ENCODE peak calls at places on chromosomes 3 and 15, in seven cellular contexts. One of them, this sample, is unnamed.

GRCh38 chr3:68984011-68984410 is 29.5 kb downstream of the EOGT start:
- DNase-seq in neuronal stem cell: no peak
- DNase-seq in H1: no peak
- DNase-seq in H9: no peak
- DNase-seq in mesendoderm: no peak
- DNase-seq in mesenchymal stem cell: no peak
- DNase-seq in trophoblast cell: no peak
- DNase-seq in this sample: no peak

GRCh38 chr3:175392653-175393052 is 533.5 kb downstream of the NAALADL2 start:
- DNase-seq in H9: no peak
- DNase-seq in H1: no peak
- DNase-seq in neuronal stem cell: no peak
- DNase-seq in mesenchymal stem cell: peak; percentile 59
- DNase-seq in trophoblast cell: no peak
- DNase-seq in mesendoderm: no peak
- DNase-seq in this sample: peak; percentile 61

GRCh38 chr3:124826703-124827102 is 60.5 kb downstream of the ITGB5 start:
- DNase-seq in mesendoderm: peak; percentile 75
- DNase-seq in H9: peak; percentile 72
- DNase-seq in neuronal stem cell: no peak
- DNase-seq in mesenchymal stem cell: peak; percentile 92
- DNase-seq in trophoblast cell: no peak
- DNase-seq in H1: no peak
- DNase-seq in this sample: peak; percentile 93

GRCh38 chr3:11099306-11099705 is 55.0 kb upstream of the HRH1 start:
- DNase-seq in mesenchymal stem cell: no peak
- DNase-seq in neuronal stem cell: no peak
- DNase-seq in trophoblast cell: no peak
- DNase-seq in H1: no peak
- DNase-seq in mesendoderm: no peak
- DNase-seq in H9: no peak
- DNase-seq in this sample: no peak

GRCh38 chr3:51676102-51676640 is 5.1 kb downstream of the TEX264 start:
- DNase-seq in neuronal stem cell: no peak
- DNase-seq in mesenchymal stem cell: no peak
- DNase-seq in mesendoderm: no peak
- DNase-seq in trophoblast cell: no peak
- DNase-seq in H9: no peak
- DNase-seq in H1: no peak
- DNase-seq in this sample: no peak

GRCh38 chr15:45120081-45120972 is 6.2 kb downstream of the DUOXA2 start:
- DNase-seq in H1: no peak
- DNase-seq in trophoblast cell: no peak
- DNase-seq in mesenchymal stem cell: no peak
- DNase-seq in H9: no peak
- DNase-seq in mesendoderm: no peak
- DNase-seq in neuronal stem cell: no peak
- DNase-seq in this sample: no peak

GRCh38 chr15:55362641-55363040 is 43.6 kb downstream of the PIGB start:
- DNase-seq in H1: no peak
- DNase-seq in mesenchymal stem cell: no peak
- DNase-seq in neuronal stem cell: no peak
- DNase-seq in trophoblast cell: no peak
- DNase-seq in mesendoderm: no peak
- DNase-seq in H9: no peak
- DNase-seq in this sample: no peak

GRCh38 chr3:85821130-85821756 is 862.5 kb downstream of the CADM2 start:
- DNase-seq in trophoblast cell: peak; percentile 24
- DNase-seq in neuronal stem cell: peak; percentile 11
- DNase-seq in H9: peak; percentile 49
- DNase-seq in mesendoderm: peak; percentile 63
- DNase-seq in mesenchymal stem cell: no peak
- DNase-seq in H1: peak; percentile 52
- DNase-seq in this sample: no peak

GRCh38 chr15:43133429-43134156 is at the start of gene TMEM62:
- DNase-seq in mesendoderm: peak; percentile 71
- DNase-seq in H9: peak; percentile 81
- DNase-seq in trophoblast cell: peak; percentile 91
- DNase-seq in H1: peak; percentile 78
- DNase-seq in neuronal stem cell: peak; percentile 52
- DNase-seq in mesenchymal stem cell: peak; percentile 76
- DNase-seq in this sample: peak; percentile 44

GRCh38 chr3:45437388-45437787 is 49.0 kb downstream of the LARS2 start:
- DNase-seq in mesendoderm: no peak
- DNase-seq in H9: no peak
- DNase-seq in mesenchymal stem cell: peak; percentile 10
- DNase-seq in H1: no peak
- DNase-seq in neuronal stem cell: no peak
- DNase-seq in trophoblast cell: no peak
- DNase-seq in this sample: peak; percentile 11

DNA sequence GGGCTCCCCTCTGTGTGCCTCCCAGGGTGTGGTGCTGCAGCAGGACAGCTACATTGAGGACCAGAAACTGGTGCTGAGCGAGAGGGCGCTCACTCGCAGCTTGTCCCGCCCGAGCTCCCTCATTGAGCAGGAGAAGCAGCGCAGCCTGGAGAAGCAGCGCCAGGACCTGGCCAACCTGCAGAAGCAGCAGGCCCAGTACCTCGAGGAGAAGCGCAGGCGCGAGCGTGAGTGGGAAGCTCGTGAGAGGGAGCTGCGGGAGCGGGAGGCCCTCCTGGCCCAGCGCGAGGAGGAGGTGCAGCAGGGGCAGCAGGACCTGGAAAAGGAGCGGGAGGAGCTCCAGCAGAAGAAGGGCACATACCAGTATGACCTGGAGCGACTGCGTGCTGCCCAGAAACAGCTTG is 53.7 kb downstream of the KLHL25 start:
- DNase-seq in mesenchymal stem cell: no peak
- DNase-seq in H1: no peak
- DNase-seq in H9: peak; percentile 50
- DNase-seq in trophoblast cell: no peak
- DNase-seq in neuronal stem cell: no peak
- DNase-seq in mesendoderm: no peak
- DNase-seq in this sample: no peak
- H3K79me1 ChIP-seq in mesenchymal stem cell: peaks cover 32% of the 10 kb centered on the region
- H3K79me1 ChIP-seq in H1: no peaks in the 10 kb centered on the region
- H3K79me1 ChIP-seq in H9: no peaks in the 10 kb centered on the region
- H3K79me1 ChIP-seq in trophoblast cell: no peaks in the 10 kb centered on the region
- H3K79me1 ChIP-seq in neuronal stem cell: no peaks in the 10 kb centered on the region
- H3K79me1 ChIP-seq in mesendoderm: no peaks in the 10 kb centered on the region
- H3K79me1 ChIP-seq in this sample: no peaks in the 10 kb centered on the region

GRCh38 chr3:19945405-19946290 is 1.2 kb upstream of the RAB5A start:
- DNase-seq in H9: no peak
- DNase-seq in mesenchymal stem cell: no peak
- DNase-seq in H1: no peak
- DNase-seq in neuronal stem cell: no peak
- DNase-seq in mesendoderm: no peak
- DNase-seq in trophoblast cell: peak; percentile 62
- DNase-seq in this sample: no peak
- H3K79me1 ChIP-seq in H9: no peaks in the 10 kb centered on the region
- H3K79me1 ChIP-seq in mesenchymal stem cell: peaks cover 6% of the 10 kb centered on the region
- H3K79me1 ChIP-seq in H1: no peaks in the 10 kb centered on the region
- H3K79me1 ChIP-seq in neuronal stem cell: peaks cover 2% of the 10 kb centered on the region
- H3K79me1 ChIP-seq in mesendoderm: no peaks in the 10 kb centered on the region
- H3K79me1 ChIP-seq in trophoblast cell: peaks cover 13% of the 10 kb centered on the region
- H3K79me1 ChIP-seq in this sample: peaks cover 5% of the 10 kb centered on the region

GRCh38 chr15:62486041-62486440 is 321.0 kb upstream of the C2CD4B start:
- DNase-seq in neuronal stem cell: no peak
- DNase-seq in trophoblast cell: peak; percentile 79
- DNase-seq in H9: no peak
- DNase-seq in mesendoderm: no peak
- DNase-seq in mesenchymal stem cell: no peak
- DNase-seq in H1: no peak
- DNase-seq in this sample: no peak

GRCh38 chr15:62482715-62483429 is 317.8 kb upstream of the C2CD4B start:
- DNase-seq in H1: peak; percentile 75
- DNase-seq in mesendoderm: peak; percentile 97
- DNase-seq in mesenchymal stem cell: peak; percentile 73
- DNase-seq in H9: peak; percentile 85
- DNase-seq in neuronal stem cell: peak; percentile 33
- DNase-seq in trophoblast cell: peak; percentile 88
- DNase-seq in this sample: peak; percentile 65

GRCh38 chr15:62488383-62488782 is 323.3 kb upstream of the C2CD4B start:
- DNase-seq in mesendoderm: no peak
- DNase-seq in mesenchymal stem cell: no peak
- DNase-seq in neuronal stem cell: no peak
- DNase-seq in trophoblast cell: no peak
- DNase-seq in H1: no peak
- DNase-seq in H9: no peak
- DNase-seq in this sample: no peak

GRCh38 chr15:62483817-62484216 is 318.7 kb upstream of the C2CD4B start:
- DNase-seq in H1: no peak
- DNase-seq in H9: no peak
- DNase-seq in trophoblast cell: no peak
- DNase-seq in mesenchymal stem cell: no peak
- DNase-seq in neuronal stem cell: no peak
- DNase-seq in mesendoderm: peak; percentile 75
- DNase-seq in this sample: peak; percentile 21

GRCh38 chr15:62485170-62485720 is 320.2 kb upstream of the C2CD4B start:
- DNase-seq in H1: no peak
- DNase-seq in neuronal stem cell: no peak
- DNase-seq in H9: no peak
- DNase-seq in trophoblast cell: no peak
- DNase-seq in mesenchymal stem cell: no peak
- DNase-seq in mesendoderm: no peak
- DNase-seq in this sample: no peak
- H3K79me1 ChIP-seq in H1: peaks cover 2% of the 10 kb centered on the region
- H3K79me1 ChIP-seq in neuronal stem cell: no peaks in the 10 kb centered on the region
- H3K79me1 ChIP-seq in H9: no peaks in the 10 kb centered on the region
- H3K79me1 ChIP-seq in trophoblast cell: peaks cover 15% of the 10 kb centered on the region
- H3K79me1 ChIP-seq in mesenchymal stem cell: peaks cover 12% of the 10 kb centered on the region
- H3K79me1 ChIP-seq in mesendoderm: peaks cover 5% of the 10 kb centered on the region
- H3K79me1 ChIP-seq in this sample: peaks cover 9% of the 10 kb centered on the region

DNA sequence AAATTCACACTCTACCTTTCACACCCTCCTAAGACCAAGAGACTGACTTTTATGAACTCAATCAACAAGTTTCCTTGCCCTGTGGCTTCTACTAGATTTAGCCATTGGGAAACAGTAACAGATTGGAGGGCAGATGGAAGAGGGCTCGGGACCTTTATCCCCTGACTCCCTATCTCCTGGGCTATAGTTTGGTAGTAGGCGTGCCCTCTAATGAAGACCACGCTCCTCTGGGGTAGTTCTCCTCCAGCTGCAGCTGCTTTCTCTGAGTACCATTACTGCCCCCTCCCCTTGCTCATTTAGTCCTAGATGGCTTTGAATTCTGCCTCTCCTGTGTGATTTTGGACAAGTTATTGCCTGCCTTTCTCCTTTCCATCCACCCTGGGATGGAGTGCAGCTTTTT is 33.3 kb downstream of the FMN1 start:
- DNase-seq in neuronal stem cell: no peak
- DNase-seq in H1: no peak
- DNase-seq in trophoblast cell: no peak
- DNase-seq in mesendoderm: no peak
- DNase-seq in mesenchymal stem cell: no peak
- DNase-seq in H9: no peak
- DNase-seq in this sample: no peak
- H3K79me1 ChIP-seq in neuronal stem cell: no peaks in the 10 kb centered on the region
- H3K79me1 ChIP-seq in H1: no peaks in the 10 kb centered on the region
- H3K79me1 ChIP-seq in trophoblast cell: peaks cover 20% of the 10 kb centered on the region
- H3K79me1 ChIP-seq in mesendoderm: no peaks in the 10 kb centered on the region
- H3K79me1 ChIP-seq in mesenchymal stem cell: no peaks in the 10 kb centered on the region
- H3K79me1 ChIP-seq in H9: no peaks in the 10 kb centered on the region
- H3K79me1 ChIP-seq in this sample: no peaks in the 10 kb centered on the region

GRCh38 chr15:90097475-90097874 is 4.8 kb downstream of the IDH2 start:
- DNase-seq in H1: no peak
- DNase-seq in trophoblast cell: no peak
- DNase-seq in neuronal stem cell: no peak
- DNase-seq in mesenchymal stem cell: no peak
- DNase-seq in mesendoderm: no peak
- DNase-seq in H9: no peak
- DNase-seq in this sample: no peak
- H3K79me1 ChIP-seq in H1: peaks cover 2% of the 10 kb centered on the region
- H3K79me1 ChIP-seq in trophoblast cell: peaks cover 14% of the 10 kb centered on the region
- H3K79me1 ChIP-seq in neuronal stem cell: peaks cover 18% of the 10 kb centered on the region
- H3K79me1 ChIP-seq in mesenchymal stem cell: peaks cover 18% of the 10 kb centered on the region
- H3K79me1 ChIP-seq in mesendoderm: peaks cover 5% of the 10 kb centered on the region
- H3K79me1 ChIP-seq in H9: no peaks in the 10 kb centered on the region
- H3K79me1 ChIP-seq in this sample: peaks cover 74% of the 10 kb centered on the region

GRCh38 chr3:115388166-115388565 is 235.1 kb upstream of the GAP43 start:
- DNase-seq in neuronal stem cell: no peak
- DNase-seq in trophoblast cell: no peak
- DNase-seq in mesenchymal stem cell: peak; percentile 26
- DNase-seq in mesendoderm: no peak
- DNase-seq in H1: no peak
- DNase-seq in H9: no peak
- DNase-seq in this sample: peak; percentile 29
- H3K79me1 ChIP-seq in neuronal stem cell: no peaks in the 10 kb centered on the region
- H3K79me1 ChIP-seq in trophoblast cell: no peaks in the 10 kb centered on the region
- H3K79me1 ChIP-seq in mesenchymal stem cell: no peaks in the 10 kb centered on the region
- H3K79me1 ChIP-seq in mesendoderm: no peaks in the 10 kb centered on the region
- H3K79me1 ChIP-seq in H1: no peaks in the 10 kb centered on the region
- H3K79me1 ChIP-seq in H9: no peaks in the 10 kb centered on the region
- H3K79me1 ChIP-seq in this sample: no peaks in the 10 kb centered on the region

GRCh38 chr15:82133251-82133650 is 87.4 kb upstream of the MEX3B start:
- DNase-seq in mesenchymal stem cell: no peak
- DNase-seq in mesendoderm: no peak
- DNase-seq in H1: no peak
- DNase-seq in neuronal stem cell: no peak
- DNase-seq in trophoblast cell: no peak
- DNase-seq in H9: no peak
- DNase-seq in this sample: no peak

GRCh38 chr15:82134426-82134825 is 88.6 kb upstream of the MEX3B start:
- DNase-seq in H9: no peak
- DNase-seq in mesenchymal stem cell: no peak
- DNase-seq in trophoblast cell: no peak
- DNase-seq in H1: no peak
- DNase-seq in neuronal stem cell: no peak
- DNase-seq in mesendoderm: no peak
- DNase-seq in this sample: no peak

GRCh38 chr15:82132116-82132515 is 86.3 kb upstream of the MEX3B start:
- DNase-seq in trophoblast cell: no peak
- DNase-seq in H9: no peak
- DNase-seq in mesenchymal stem cell: no peak
- DNase-seq in neuronal stem cell: no peak
- DNase-seq in mesendoderm: no peak
- DNase-seq in H1: no peak
- DNase-seq in this sample: peak; percentile 47

GRCh38 chr15:82135645-82136044 is 89.8 kb upstream of the MEX3B start:
- DNase-seq in trophoblast cell: no peak
- DNase-seq in mesendoderm: no peak
- DNase-seq in H1: no peak
- DNase-seq in H9: no peak
- DNase-seq in neuronal stem cell: no peak
- DNase-seq in mesenchymal stem cell: no peak
- DNase-seq in this sample: peak; percentile 70

GRCh38 chr15:82132742-82133141 is 86.9 kb upstream of the MEX3B start:
- DNase-seq in H9: no peak
- DNase-seq in mesenchymal stem cell: peak; percentile 59
- DNase-seq in trophoblast cell: peak; percentile 73
- DNase-seq in H1: no peak
- DNase-seq in neuronal stem cell: no peak
- DNase-seq in mesendoderm: no peak
- DNase-seq in this sample: peak; percentile 93
- H3K79me1 ChIP-seq in H9: no peaks in the 10 kb centered on the region
- H3K79me1 ChIP-seq in mesenchymal stem cell: no peaks in the 10 kb centered on the region
- H3K79me1 ChIP-seq in trophoblast cell: no peaks in the 10 kb centered on the region
- H3K79me1 ChIP-seq in H1: no peaks in the 10 kb centered on the region
- H3K79me1 ChIP-seq in neuronal stem cell: no peaks in the 10 kb centered on the region
- H3K79me1 ChIP-seq in mesendoderm: no peaks in the 10 kb centered on the region
- H3K79me1 ChIP-seq in this sample: peaks cover 25% of the 10 kb centered on the region

This sample was measured in IMR-90.